ENCODE peak calls at places on chromosomes 16 and 17, in ten cellular contexts. One of them, this sample, is unnamed.

GRCh38 chr17:31523862-31524730 is 132.6 kb downstream of the RAB11FIP4 start:
- DNase-seq in sigmoid colon: no peak
- DNase-seq in heart right ventricle: no peak
- DNase-seq in A549: no peak
- DNase-seq in MM.1S: no peak
- DNase-seq in cardiac muscle cell: no peak
- DNase-seq in tibial artery: no peak
- DNase-seq in fibroblast of lung: no peak
- DNase-seq in breast epithelium: no peak
- DNase-seq in psoas muscle: no peak
- DNase-seq in this sample: no peak

GRCh38 chr17:147796-148740 is 10.7 kb downstream of the SCGB1C2 start:
- DNase-seq in sigmoid colon: peak
- DNase-seq in heart right ventricle: peak
- DNase-seq in A549: no peak
- DNase-seq in MM.1S: no peak
- DNase-seq in cardiac muscle cell: no peak
- DNase-seq in tibial artery: no peak
- DNase-seq in fibroblast of lung: no peak
- DNase-seq in breast epithelium: peak
- DNase-seq in psoas muscle: peak
- DNase-seq in this sample: no peak

GRCh38 chr16:61432421-61432820 is 603.8 kb downstream of the CDH8 start:
- DNase-seq in sigmoid colon: no peak
- DNase-seq in heart right ventricle: no peak
- DNase-seq in A549: no peak
- DNase-seq in MM.1S: no peak
- DNase-seq in cardiac muscle cell: peak
- DNase-seq in tibial artery: no peak
- DNase-seq in fibroblast of lung: peak
- DNase-seq in breast epithelium: no peak
- DNase-seq in psoas muscle: no peak
- DNase-seq in this sample: peak

GRCh38 chr16:28067604-28068382 is 4.3 kb upstream of the GSG1L start:
- DNase-seq in sigmoid colon: no peak
- DNase-seq in heart right ventricle: no peak
- DNase-seq in A549: no peak
- DNase-seq in MM.1S: no peak
- DNase-seq in cardiac muscle cell: no peak
- DNase-seq in tibial artery: no peak
- DNase-seq in fibroblast of lung: peak
- DNase-seq in breast epithelium: no peak
- DNase-seq in psoas muscle: no peak
- DNase-seq in this sample: no peak

GRCh38 chr17:46995841-46996571 is 17.0 kb upstream of the RPRML start:
- DNase-seq in sigmoid colon: no peak
- DNase-seq in heart right ventricle: no peak
- DNase-seq in A549: no peak
- DNase-seq in MM.1S: no peak
- DNase-seq in cardiac muscle cell: no peak
- DNase-seq in tibial artery: no peak
- DNase-seq in fibroblast of lung: peak
- DNase-seq in breast epithelium: no peak
- DNase-seq in psoas muscle: no peak
- DNase-seq in this sample: peak

GRCh38 chr17:12743046-12743445 is 46.3 kb upstream of the ARHGAP44 start:
- DNase-seq in sigmoid colon: no peak
- DNase-seq in heart right ventricle: no peak
- DNase-seq in A549: no peak
- DNase-seq in MM.1S: no peak
- DNase-seq in cardiac muscle cell: no peak
- DNase-seq in tibial artery: no peak
- DNase-seq in fibroblast of lung: no peak
- DNase-seq in breast epithelium: no peak
- DNase-seq in psoas muscle: no peak
- DNase-seq in this sample: no peak

GRCh38 chr16:25596194-25596593 is 95.6 kb upstream of the HS3ST4 start:
- DNase-seq in sigmoid colon: no peak
- DNase-seq in heart right ventricle: no peak
- DNase-seq in A549: no peak
- DNase-seq in MM.1S: no peak
- DNase-seq in cardiac muscle cell: no peak
- DNase-seq in tibial artery: no peak
- DNase-seq in fibroblast of lung: no peak
- DNase-seq in breast epithelium: no peak
- DNase-seq in psoas muscle: no peak
- DNase-seq in this sample: no peak

GRCh38 chr17:79965806-79966205 is 69.9 kb downstream of the TBC1D16 start:
- DNase-seq in sigmoid colon: peak
- DNase-seq in heart right ventricle: no peak
- DNase-seq in A549: no peak
- DNase-seq in MM.1S: no peak
- DNase-seq in cardiac muscle cell: no peak
- DNase-seq in tibial artery: no peak
- DNase-seq in fibroblast of lung: no peak
- DNase-seq in breast epithelium: peak
- DNase-seq in psoas muscle: peak
- DNase-seq in this sample: no peak

GRCh38 chr17:59848778-59849177 is 44.0 kb downstream of the TUBD1 start:
- DNase-seq in sigmoid colon: peak
- DNase-seq in heart right ventricle: no peak
- DNase-seq in A549: no peak
- DNase-seq in MM.1S: peak
- DNase-seq in cardiac muscle cell: no peak
- DNase-seq in tibial artery: peak
- DNase-seq in fibroblast of lung: peak
- DNase-seq in breast epithelium: no peak
- DNase-seq in psoas muscle: peak
- DNase-seq in this sample: peak

GRCh38 chr17:28763804-28764266 is 20.0 kb downstream of the TRAF4 start:
- DNase-seq in sigmoid colon: peak
- DNase-seq in heart right ventricle: peak
- DNase-seq in A549: peak
- DNase-seq in MM.1S: peak
- DNase-seq in cardiac muscle cell: peak
- DNase-seq in tibial artery: peak
- DNase-seq in fibroblast of lung: peak
- DNase-seq in breast epithelium: peak
- DNase-seq in psoas muscle: peak
- DNase-seq in this sample: peak

GRCh38 chr17:49223517-49224197 is 6.9 kb downstream of the PHOSPHO1 start:
- DNase-seq in sigmoid colon: no peak
- DNase-seq in heart right ventricle: peak
- DNase-seq in A549: peak
- DNase-seq in MM.1S: peak
- DNase-seq in cardiac muscle cell: peak
- DNase-seq in tibial artery: no peak
- DNase-seq in fibroblast of lung: no peak
- DNase-seq in breast epithelium: no peak
- DNase-seq in psoas muscle: peak
- DNase-seq in this sample: peak

GRCh38 chr16:51408357-51408756 is 257.3 kb upstream of the SALL1 start:
- DNase-seq in sigmoid colon: no peak
- DNase-seq in heart right ventricle: no peak
- DNase-seq in A549: peak
- DNase-seq in MM.1S: no peak
- DNase-seq in cardiac muscle cell: no peak
- DNase-seq in tibial artery: no peak
- DNase-seq in fibroblast of lung: peak
- DNase-seq in breast epithelium: no peak
- DNase-seq in psoas muscle: no peak
- DNase-seq in this sample: peak

GRCh38 chr17:27569884-27570577 is 61.0 kb upstream of the LGALS9 start:
- DNase-seq in sigmoid colon: no peak
- DNase-seq in heart right ventricle: no peak
- DNase-seq in A549: no peak
- DNase-seq in MM.1S: no peak
- DNase-seq in cardiac muscle cell: no peak
- DNase-seq in tibial artery: no peak
- DNase-seq in fibroblast of lung: no peak
- DNase-seq in breast epithelium: no peak
- DNase-seq in psoas muscle: no peak
- DNase-seq in this sample: no peak

GRCh38 chr17:27569257-27569722 is 61.7 kb upstream of the LGALS9 start:
- DNase-seq in sigmoid colon: no peak
- DNase-seq in heart right ventricle: no peak
- DNase-seq in A549: peak
- DNase-seq in MM.1S: no peak
- DNase-seq in cardiac muscle cell: peak
- DNase-seq in tibial artery: no peak
- DNase-seq in fibroblast of lung: no peak
- DNase-seq in breast epithelium: no peak
- DNase-seq in psoas muscle: peak
- DNase-seq in this sample: peak

GRCh38 chr17:27567563-27567859 is 63.5 kb upstream of the LGALS9 start:
- DNase-seq in sigmoid colon: no peak
- DNase-seq in heart right ventricle: no peak
- DNase-seq in A549: no peak
- DNase-seq in MM.1S: no peak
- DNase-seq in cardiac muscle cell: no peak
- DNase-seq in tibial artery: no peak
- DNase-seq in fibroblast of lung: no peak
- DNase-seq in breast epithelium: no peak
- DNase-seq in psoas muscle: no peak
- DNase-seq in this sample: no peak

GRCh38 chr17:27568216-27568615 is 62.8 kb upstream of the LGALS9 start:
- DNase-seq in sigmoid colon: no peak
- DNase-seq in heart right ventricle: no peak
- DNase-seq in A549: no peak
- DNase-seq in MM.1S: no peak
- DNase-seq in cardiac muscle cell: no peak
- DNase-seq in tibial artery: no peak
- DNase-seq in fibroblast of lung: no peak
- DNase-seq in breast epithelium: no peak
- DNase-seq in psoas muscle: no peak
- DNase-seq in this sample: no peak

DNA sequence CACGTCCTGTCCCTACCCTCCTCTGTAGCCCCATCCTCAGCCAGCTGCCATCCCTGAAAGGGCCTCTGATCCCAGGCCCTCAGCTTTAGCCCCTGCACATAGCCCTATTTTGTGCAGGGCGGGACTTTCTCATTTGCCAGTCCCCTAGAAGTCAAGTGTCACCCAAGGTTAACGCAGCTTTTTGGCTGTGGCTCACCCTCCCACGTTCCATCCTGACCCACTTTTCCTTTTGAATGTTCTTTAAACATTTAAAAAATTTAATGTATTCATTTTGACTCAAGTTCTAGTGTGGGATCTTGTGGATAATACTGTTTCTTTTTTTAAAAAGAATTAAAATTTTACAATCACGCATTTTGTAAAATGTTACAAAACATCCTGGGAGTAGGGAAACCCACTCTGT is 62.2 kb upstream of the LGALS9 start:
- DNase-seq in sigmoid colon: no peak
- DNase-seq in heart right ventricle: no peak
- DNase-seq in A549: no peak
- DNase-seq in MM.1S: no peak
- DNase-seq in cardiac muscle cell: no peak
- DNase-seq in tibial artery: no peak
- DNase-seq in fibroblast of lung: no peak
- DNase-seq in breast epithelium: no peak
- DNase-seq in psoas muscle: no peak
- DNase-seq in this sample: no peak
- H3K27ac ChIP-seq in sigmoid colon: no peak
- H3K27ac ChIP-seq in heart right ventricle: peak
- H3K27ac ChIP-seq in A549: peak
- H3K27ac ChIP-seq in MM.1S: no peak
- H3K27ac ChIP-seq in cardiac muscle cell: no peak
- H3K27ac ChIP-seq in tibial artery: no peak
- H3K27ac ChIP-seq in fibroblast of lung: no peak
- H3K27ac ChIP-seq in breast epithelium: no peak
- H3K27ac ChIP-seq in psoas muscle: peak
- H3K27ac ChIP-seq in this sample: no peak

GRCh38 chr16:2027024-2028010 is 615 bp downstream of the NHERF2 start:
- DNase-seq in sigmoid colon: no peak
- DNase-seq in heart right ventricle: peak
- DNase-seq in A549: no peak
- DNase-seq in MM.1S: peak
- DNase-seq in cardiac muscle cell: no peak
- DNase-seq in tibial artery: no peak
- DNase-seq in fibroblast of lung: peak
- DNase-seq in breast epithelium: no peak
- DNase-seq in psoas muscle: no peak
- DNase-seq in this sample: peak
- TF ChIP-seq CTCF in sigmoid colon: no peak
- TF ChIP-seq CTCF in heart right ventricle: no peak
- TF ChIP-seq CTCF in A549: no peak
- TF ChIP-seq CTCF in MM.1S: no peak
- TF ChIP-seq CTCF in cardiac muscle cell: no peak
- TF ChIP-seq CTCF in tibial artery: no peak
- TF ChIP-seq CTCF in fibroblast of lung: no peak
- TF ChIP-seq CTCF in breast epithelium: no peak
- TF ChIP-seq CTCF in psoas muscle: no peak
- TF ChIP-seq CTCF in this sample: peak

DNA sequence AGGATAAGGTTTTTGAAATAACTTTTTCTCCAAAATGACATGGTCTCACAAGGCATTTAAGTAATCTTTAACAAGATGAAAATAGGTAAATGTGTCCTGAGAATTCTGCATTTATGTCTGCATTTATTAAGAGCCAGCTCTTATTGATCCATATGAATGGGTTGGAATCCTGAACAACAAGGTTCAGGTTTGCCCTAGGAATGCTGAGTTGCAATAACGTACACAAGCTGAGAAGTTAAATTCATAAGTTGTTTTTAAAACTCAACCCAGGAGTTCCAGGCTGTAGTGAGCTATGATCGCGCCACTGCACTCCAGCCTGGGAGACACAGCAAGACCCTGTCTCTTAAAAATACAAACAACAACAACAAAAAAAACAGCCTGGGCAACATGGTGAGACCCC is 28.1 kb downstream of the GLG1 start:
- DNase-seq in sigmoid colon: no peak
- DNase-seq in heart right ventricle: no peak
- DNase-seq in A549: no peak
- DNase-seq in MM.1S: no peak
- DNase-seq in cardiac muscle cell: no peak
- DNase-seq in tibial artery: no peak
- DNase-seq in fibroblast of lung: no peak
- DNase-seq in breast epithelium: no peak
- DNase-seq in psoas muscle: no peak
- DNase-seq in this sample: no peak
- H3K27ac ChIP-seq in sigmoid colon: no peak
- H3K27ac ChIP-seq in heart right ventricle: no peak
- H3K27ac ChIP-seq in A549: peak
- H3K27ac ChIP-seq in MM.1S: no peak
- H3K27ac ChIP-seq in cardiac muscle cell: no peak
- H3K27ac ChIP-seq in tibial artery: no peak
- H3K27ac ChIP-seq in fibroblast of lung: no peak
- H3K27ac ChIP-seq in breast epithelium: no peak
- H3K27ac ChIP-seq in psoas muscle: peak
- H3K27ac ChIP-seq in this sample: no peak

DNA sequence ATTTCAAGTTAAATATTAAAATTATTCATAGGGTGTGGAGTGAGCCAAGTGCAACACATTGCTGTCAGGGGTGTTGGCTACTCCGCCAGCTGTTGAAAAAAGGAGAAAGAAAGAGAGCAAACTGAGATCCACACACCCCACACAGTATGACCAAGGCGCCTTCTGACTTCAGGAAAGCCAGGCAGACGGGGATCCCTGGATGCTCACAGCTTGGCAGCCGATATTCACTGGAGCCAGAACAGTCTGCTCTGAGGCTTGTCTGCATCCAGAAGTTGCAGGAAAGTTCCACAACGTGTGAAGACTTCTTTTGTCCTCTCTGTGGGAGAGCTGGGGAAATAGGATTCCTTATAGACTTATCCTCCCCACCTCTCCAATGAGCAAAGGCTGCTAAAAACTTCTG is 9.2 kb downstream of the CHD9NB start:
- DNase-seq in sigmoid colon: no peak
- DNase-seq in heart right ventricle: peak
- DNase-seq in A549: no peak
- DNase-seq in MM.1S: no peak
- DNase-seq in cardiac muscle cell: no peak
- DNase-seq in tibial artery: peak
- DNase-seq in fibroblast of lung: peak
- DNase-seq in breast epithelium: no peak
- DNase-seq in psoas muscle: no peak
- DNase-seq in this sample: no peak
- TF ChIP-seq CTCF in sigmoid colon: no peak
- TF ChIP-seq CTCF in heart right ventricle: no peak
- TF ChIP-seq CTCF in A549: no peak
- TF ChIP-seq CTCF in MM.1S: no peak
- TF ChIP-seq CTCF in cardiac muscle cell: no peak
- TF ChIP-seq CTCF in tibial artery: no peak
- TF ChIP-seq CTCF in fibroblast of lung: no peak
- TF ChIP-seq CTCF in breast epithelium: no peak
- TF ChIP-seq CTCF in psoas muscle: no peak
- TF ChIP-seq CTCF in this sample: no peak

This sample was measured in PC-3.